ENCODE peak calls at places on chromosomes 4 and X, in nine cellular contexts. U, A, P, Z, W, S, E, Q and C are unnamed samples.

GRCh38 chr4:175953960-175954521 is 111.6 kb upstream of the WDR17 start:
- DNase-seq in U (no peak), W (no peak), Z (peak; percentile 35), E (no peak), P (no peak), Q (no peak), A (no peak), S (no peak), C (no peak)

GRCh38 chr4:102627831-102628523 is 126.8 kb downstream of the NFKB1 start:
- DNase-seq in W (no peak), E (peak; percentile 80), P (no peak), S (peak; percentile 54), U (peak; percentile 85), Q (peak; percentile 98), Z (peak; percentile 91), A (no peak), C (no peak)

GRCh38 chrX:100410083-100410590 is at the start of gene PCDH19:
- DNase-seq in Q (peak; percentile 32), A (no peak), W (peak; percentile 35), Z (peak; percentile 57), P (peak; percentile 59), U (peak; percentile 37), E (peak; percentile 12), S (no peak), C (no peak)

GRCh38 chr4:94603170-94603747 is 151.5 kb downstream of the PDLIM5 start:
- DNase-seq in P (no peak), S (peak; percentile 8), E (peak; percentile 90), A (no peak), U (peak; percentile 78), W (peak; percentile 39), Q (peak; percentile 39), Z (peak; percentile 47), C (no peak)

GRCh38 chr4:17702666-17703065 is 78.8 kb downstream of the FAM184B start:
- DNase-seq in Q (no peak), W (no peak), U (no peak), E (no peak), A (no peak), P (no peak), Z (no peak), S (no peak), C (no peak)

GRCh38 chrX:97790850-97791249 is 907.1 kb downstream of the RPA4 start:
- DNase-seq in S (no peak), Q (no peak), Z (no peak), P (no peak), W (no peak), A (no peak), U (peak; percentile 38), E (no peak), C (no peak)

GRCh38 chr4:128159967-128160366 is 98.9 kb downstream of the LARP1B start:
- DNase-seq in A (no peak), E (peak; percentile 66), U (peak; percentile 63), Q (peak; percentile 83), P (no peak), Z (peak; percentile 73), W (no peak), S (no peak), C (peak; percentile 68)

GRCh38 chr4:579543-580175 is 3.6 kb upstream of the TMEM271 start:
- DNase-seq in W (no peak), U (no peak), E (no peak), S (no peak), P (no peak), Z (no peak), A (no peak), Q (no peak), C (no peak)

GRCh38 chr4:6938237-6938636 is 28.6 kb downstream of the TBC1D14 start:
- DNase-seq in S (no peak), Q (no peak), Z (no peak), U (no peak), A (no peak), W (no peak), P (no peak), E (no peak), C (no peak)

GRCh38 chr4:101835121-101835904 is 44.8 kb downstream of the BANK1 start:
- DNase-seq in Z (peak; percentile 54), U (peak; percentile 62), E (peak; percentile 35), Q (peak; percentile 86), A (no peak), W (peak; percentile 37), P (peak; percentile 23), S (no peak), C (no peak)

GRCh38 chrX:47540754-47541538 is 20.1 kb upstream of the ARAF start:
- DNase-seq in W (peak; percentile 83), U (peak; percentile 90), Z (peak; percentile 89), S (peak; percentile 92), Q (peak; percentile 80), A (no peak), E (peak; percentile 90), P (peak; percentile 82), C (peak; percentile 65)

GRCh38 chr4:102338405-102338804 is 6.9 kb downstream of the SLC39A8 start:
- DNase-seq in W (no peak), Q (peak; percentile 68), E (peak; percentile 46), U (peak; percentile 17), S (no peak), P (no peak), A (no peak), Z (peak; percentile 16), C (no peak)

GRCh38 chrX:153983321-153983729 is 10.8 kb downstream of the TMEM187 start:
- DNase-seq in S (no peak), E (no peak), A (no peak), Z (no peak), P (no peak), Q (no peak), W (no peak), U (no peak), C (no peak)

GRCh38 chr4:38237139-38237538 is 276.9 kb downstream of the PTTG2 start:
- DNase-seq in Q (peak; percentile 98), U (peak; percentile 81), Z (peak; percentile 80), E (peak; percentile 21), W (no peak), P (no peak), S (no peak), A (no peak), C (peak; percentile 4)

GRCh38 chr4:77001907-77002306 is 52.4 kb downstream of the SEPTIN11 start:
- DNase-seq in U (peak; percentile 82), A (no peak), Z (peak; percentile 63), W (no peak), E (peak; percentile 69), P (no peak), S (no peak), Q (peak; percentile 73), C (no peak)

GRCh38 chrX:118974088-118974907 is at the start of gene LONRF3:
- DNase-seq in P (peak; percentile 84), A (peak; percentile 64), Z (peak; percentile 67), E (peak; percentile 20), W (peak; percentile 74), S (peak; percentile 60), Q (peak; percentile 19), U (peak; percentile 28), C (peak; percentile 36)

GRCh38 chr4:7854697-7855370 is 84.8 kb downstream of the AFAP1 start:
- DNase-seq in E (no peak), U (peak; percentile 80), S (no peak), Q (peak; percentile 27), Z (no peak), P (no peak), A (peak; percentile 62), W (no peak), C (no peak)

GRCh38 chr4:20074450-20074849 is 177.3 kb upstream of the SLIT2 start:
- DNase-seq in S (no peak), A (no peak), W (no peak), U (peak; percentile 50), E (peak; percentile 35), Q (no peak), Z (peak; percentile 4), P (no peak), C (no peak)

GRCh38 chr4:25307596-25307995 is 5.0 kb upstream of the ZCCHC4 start:
- DNase-seq in E (no peak), Q (no peak), U (peak; percentile 10), S (no peak), P (no peak), W (no peak), A (no peak), Z (no peak), C (no peak)

GRCh38 chrX:21740329-21741274 is 17.3 kb downstream of the SMPX start:
- DNase-seq in W (no peak), U (peak; percentile 29), Z (no peak), A (no peak), Q (no peak), S (no peak), P (peak; percentile 60), E (peak; percentile 26), C (no peak)

GRCh38 chr4:129994715-129995114 is 898.8 kb downstream of the C4orf33 start:
- DNase-seq in Z (no peak), U (no peak), A (no peak), E (no peak), Q (no peak), P (no peak), S (no peak), W (no peak), C (no peak)

GRCh38 chr4:10085386-10085785 is 31.2 kb downstream of the WDR1 start:
- DNase-seq in P (no peak), U (no peak), A (no peak), W (no peak), E (no peak), S (no peak), Q (no peak), Z (no peak), C (no peak)

GRCh38 chr4:75950416-75950815 is 9.6 kb upstream of the NAAA start:
- DNase-seq in S (no peak), E (no peak), Z (no peak), W (no peak), A (no peak), U (no peak), Q (no peak), P (no peak), C (no peak)
- H3K36me3 ChIP-seq in S (peaks cover 82% of the 10 kb centered on the region), E (peaks cover 50% of the 10 kb centered on the region), Z (peaks cover 36% of the 10 kb centered on the region), W (peaks cover 38% of the 10 kb centered on the region), A (peaks cover 24% of the 10 kb centered on the region), U (no peaks in the 10 kb centered on the region), Q (peaks cover 10% of the 10 kb centered on the region), P (peaks cover 11% of the 10 kb centered on the region), C (peaks cover 29% of the 10 kb centered on the region)

DNA sequence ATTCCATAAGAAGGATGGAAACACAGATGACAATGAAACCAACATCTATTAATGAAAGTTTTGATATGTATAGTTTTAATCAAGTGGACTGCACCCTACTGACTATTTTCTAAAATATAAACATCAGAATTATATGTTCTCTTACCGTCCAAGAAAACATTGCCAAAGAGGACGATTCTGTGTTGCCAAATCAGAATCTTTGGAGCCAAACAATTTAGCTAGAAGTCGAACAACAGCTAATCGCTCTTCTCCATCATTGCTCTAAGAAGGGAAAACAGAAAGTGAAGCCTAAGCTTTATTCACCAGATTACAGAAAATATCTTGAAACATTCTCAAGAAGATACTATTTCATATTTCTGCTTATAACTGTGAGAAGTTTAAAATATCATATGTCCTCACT is 64.2 kb downstream of the PDS5A start:
- DNase-seq in W (no peak), Z (no peak), E (no peak), S (no peak), Q (no peak), A (no peak), P (no peak), U (no peak), C (no peak)
- H3K36me3 ChIP-seq in W (peaks cover 13% of the 10 kb centered on the region), Z (peaks cover 2% of the 10 kb centered on the region), E (peaks cover 10% of the 10 kb centered on the region), S (peaks cover 80% of the 10 kb centered on the region), Q (peaks cover 6% of the 10 kb centered on the region), A (peaks cover 66% of the 10 kb centered on the region), P (no peaks in the 10 kb centered on the region), U (peaks cover 2% of the 10 kb centered on the region), C (peaks cover 19% of the 10 kb centered on the region)

GRCh38 chr4:80279751-80280150 is 13.3 kb downstream of the FGF5 start:
- DNase-seq in S (no peak), A (no peak), Z (no peak), E (no peak), U (no peak), W (no peak), P (no peak), Q (no peak), C (no peak)
- H3K36me3 ChIP-seq in S (no peaks in the 10 kb centered on the region), A (no peaks in the 10 kb centered on the region), Z (peaks cover 3% of the 10 kb centered on the region), E (no peaks in the 10 kb centered on the region), U (no peaks in the 10 kb centered on the region), W (no peaks in the 10 kb centered on the region), P (no peaks in the 10 kb centered on the region), Q (no peaks in the 10 kb centered on the region), C (no peaks in the 10 kb centered on the region)

GRCh38 chr4:83440899-83441298 is 14.7 kb downstream of the HELQ start:
- DNase-seq in W (no peak), A (no peak), S (no peak), Q (no peak), E (no peak), U (no peak), Z (no peak), P (no peak), C (no peak)
- H3K36me3 ChIP-seq in W (peaks cover 16% of the 10 kb centered on the region), A (peaks cover 40% of the 10 kb centered on the region), S (peaks cover 43% of the 10 kb centered on the region), Q (peaks cover 1% of the 10 kb centered on the region), E (peaks cover 2% of the 10 kb centered on the region), U (no peaks in the 10 kb centered on the region), Z (no peaks in the 10 kb centered on the region), P (no peaks in the 10 kb centered on the region), C (no peaks in the 10 kb centered on the region)